ENCODE peak calls at places on chromosome 1, in ten cellular contexts. F, Z, Y, J, E, M, Q, V, X and C are unnamed samples.

GRCh38 chr1:209134001-209134400 is 449.5 kb upstream of the CAMK1G start:
- DNase-seq in F (no peak), X (no peak), E (no peak), Y (no peak), Z (no peak), J (no peak), M (no peak), V (no peak), Q (no peak), C (no peak)

GRCh38 chr1:164733070-164733469 is 174.1 kb downstream of the PBX1 start:
- DNase-seq in F (no peak), V (no peak), X (no peak), Y (no peak), J (no peak), Z (peak), E (peak), M (peak), Q (no peak), C (no peak)

GRCh38 chr1:199403421-199404116 is 623.9 kb upstream of the NR5A2 start:
- DNase-seq in V (no peak), Y (no peak), X (no peak), M (no peak), Z (peak), E (peak), F (no peak), Q (peak), J (no peak), C (no peak)

GRCh38 chr1:221234821-221235220 is 355.6 kb downstream of the HLX start:
- DNase-seq in J (no peak), X (no peak), E (peak), Y (no peak), M (no peak), Z (peak), Q (no peak), V (no peak), F (no peak), C (no peak)

GRCh38 chr1:100380635-100381034 is 28.3 kb downstream of the CDC14A start:
- DNase-seq in Z (no peak), F (no peak), M (no peak), X (no peak), Q (no peak), J (no peak), Y (no peak), V (no peak), E (no peak), C (no peak)

GRCh38 chr1:99964806-99965205 is 5.0 kb upstream of the SLC35A3 start:
- DNase-seq in F (no peak), Q (no peak), X (no peak), M (no peak), J (no peak), E (no peak), Y (no peak), V (no peak), Z (no peak), C (no peak)

GRCh38 chr1:8004803-8005573 is 21.1 kb downstream of the ERRFI1 start:
- DNase-seq in Z (peak), J (peak), X (peak), F (no peak), E (peak), V (no peak), M (peak), Q (peak), Y (peak), C (peak)

GRCh38 chr1:28287315-28287714 is 28.0 kb downstream of the SESN2 start:
- DNase-seq in Y (no peak), M (no peak), E (no peak), X (no peak), V (no peak), J (no peak), Z (no peak), F (no peak), Q (no peak), C (no peak)

GRCh38 chr1:18949689-18950414 is 6.6 kb downstream of the IFFO2 start:
- DNase-seq in J (no peak), X (no peak), Y (peak), Z (peak), Q (no peak), F (no peak), M (no peak), E (peak), V (peak), C (no peak)

GRCh38 chr1:7435276-7436055 is 335.6 kb upstream of the VAMP3 start:
- DNase-seq in Y (no peak), E (no peak), X (no peak), Z (no peak), J (no peak), M (no peak), F (no peak), Q (no peak), V (no peak), C (no peak)

GRCh38 chr1:36925251-36925650 is 109.1 kb downstream of the GRIK3 start:
- DNase-seq in J (no peak), V (no peak), F (no peak), Z (no peak), Y (peak), M (no peak), E (no peak), X (no peak), Q (no peak), C (no peak)

GRCh38 chr1:147062951-147063350 is 109.3 kb downstream of the PRKAB2 start:
- DNase-seq in Y (no peak), Z (no peak), F (no peak), M (no peak), J (no peak), V (no peak), Q (no peak), X (no peak), E (no peak), C (no peak)

GRCh38 chr1:209103135-209103534 is 480.4 kb upstream of the CAMK1G start:
- DNase-seq in Z (no peak), X (no peak), E (no peak), Y (no peak), J (no peak), M (no peak), V (no peak), F (no peak), Q (no peak), C (no peak)

GRCh38 chr1:74753104-74753503 is 20.2 kb downstream of the TYW3 start:
- DNase-seq in F (no peak), E (no peak), Z (no peak), Q (no peak), X (no peak), J (no peak), V (no peak), Y (no peak), M (no peak), C (no peak)

GRCh38 chr1:3545363-3546047 is 65.8 kb downstream of the MEGF6 start:
- DNase-seq in J (no peak), E (no peak), Q (no peak), Y (no peak), F (no peak), X (no peak), M (no peak), Z (peak), V (peak), C (no peak)

GRCh38 chr1:119367332-119368124 is 1.1 kb upstream of the HAO2 start:
- DNase-seq in X (no peak), E (peak), Q (peak), Z (peak), M (peak), V (no peak), Y (no peak), J (no peak), F (no peak), C (peak)

GRCh38 chr1:44811714-44812151 is 3.4 kb downstream of the BTBD19 start:
- DNase-seq in F (peak), Q (peak), X (peak), J (no peak), M (no peak), E (peak), V (no peak), Z (peak), Y (peak), C (peak)

GRCh38 chr1:17201201-17202021 is 3.5 kb upstream of the PADI1 start:
- DNase-seq in E (peak), Y (peak), M (no peak), Q (no peak), J (peak), X (no peak), F (peak), Z (no peak), V (peak), C (no peak)

GRCh38 chr1:23118957-23119792 is 49.5 kb downstream of the LUZP1 start:
- DNase-seq in V (no peak), M (no peak), Y (no peak), F (peak), Q (no peak), Z (peak), X (no peak), J (no peak), E (peak), C (no peak)

GRCh38 chr1:34163792-34164509 is 1.1 kb downstream of the CSMD2 start:
- DNase-seq in F (no peak), Z (peak), V (peak), E (peak), J (no peak), Q (no peak), X (no peak), Y (no peak), M (no peak), C (peak)

GRCh38 chr1:150971583-150972416 is 2.8 kb downstream of the CERS2 start:
- DNase-seq in F (no peak), Q (no peak), X (no peak), Y (no peak), Z (no peak), E (no peak), V (peak), M (no peak), J (no peak), C (peak)

GRCh38 chr1:162561616-162562451 is at the start of gene UAP1:
- DNase-seq in Y (peak), J (no peak), X (no peak), Q (no peak), Z (no peak), F (no peak), V (no peak), M (peak), E (no peak), C (no peak)

GRCh38 chr1:218742478-218743260 is 397.5 kb downstream of the TGFB2 start:
- DNase-seq in Y (no peak), Q (no peak), M (no peak), E (peak), X (no peak), Z (peak), J (no peak), F (no peak), V (no peak), C (no peak)

GRCh38 chr1:27606708-27607238 is 2.8 kb upstream of the AHDC1 start:
- DNase-seq in E (peak), F (no peak), X (no peak), Y (no peak), Z (peak), M (no peak), J (no peak), V (no peak), Q (no peak), C (peak)

GRCh38 chr1:97870574-97870973 is 50.3 kb downstream of the DPYD start:
- DNase-seq in M (no peak), Z (no peak), V (no peak), X (no peak), Y (no peak), E (no peak), F (no peak), J (no peak), Q (no peak), C (no peak)

GRCh38 chr1:101278845-101279244 is 42.0 kb downstream of the S1PR1 start:
- DNase-seq in F (peak), M (no peak), Q (no peak), J (no peak), E (no peak), X (no peak), Y (no peak), Z (no peak), V (no peak), C (no peak)

GRCh38 chr1:166172106-166172505 is 5.3 kb upstream of the FAM78B start:
- DNase-seq in F (no peak), Q (no peak), Z (peak), V (no peak), J (no peak), X (no peak), Y (no peak), E (peak), M (no peak), C (no peak)

GRCh38 chr1:78155121-78155520 is 109.4 kb downstream of the GIPC2 start:
- DNase-seq in M (no peak), Y (no peak), F (no peak), E (peak), V (peak), X (no peak), Q (no peak), Z (no peak), J (no peak), C (no peak)

GRCh38 chr1:38889589-38889988 is 8.2 kb upstream of the GJA9 start:
- DNase-seq in Q (no peak), E (no peak), Z (no peak), J (no peak), F (no peak), X (no peak), Y (no peak), V (no peak), M (no peak), C (no peak)

GRCh38 chr1:38891753-38892152 is 10.4 kb upstream of the GJA9 start:
- DNase-seq in J (no peak), M (peak), Y (no peak), Q (no peak), V (peak), Z (peak), F (no peak), X (no peak), E (peak), C (no peak)

GRCh38 chr1:38892976-38893375 is 11.6 kb upstream of the GJA9 start:
- DNase-seq in J (no peak), X (no peak), F (no peak), V (no peak), Q (no peak), M (no peak), Z (no peak), Y (no peak), E (no peak), C (no peak)

GRCh38 chr1:38885092-38885491 is 3.7 kb upstream of the GJA9 start:
- DNase-seq in J (no peak), E (no peak), F (no peak), Z (no peak), Q (no peak), Y (no peak), V (no peak), M (no peak), X (no peak), C (no peak)

GRCh38 chr1:38888423-38889333 is 7.3 kb upstream of the GJA9 start:
- DNase-seq in Z (no peak), Q (no peak), F (no peak), J (no peak), E (no peak), M (no peak), V (no peak), Y (no peak), X (no peak), C (no peak)
- TF ChIP-seq CTCF in Z (no peak), Q (no peak), F (no peak), J (no peak), E (no peak), M (no peak), V (no peak), Y (no peak), X (no peak), C (no peak)

DNA sequence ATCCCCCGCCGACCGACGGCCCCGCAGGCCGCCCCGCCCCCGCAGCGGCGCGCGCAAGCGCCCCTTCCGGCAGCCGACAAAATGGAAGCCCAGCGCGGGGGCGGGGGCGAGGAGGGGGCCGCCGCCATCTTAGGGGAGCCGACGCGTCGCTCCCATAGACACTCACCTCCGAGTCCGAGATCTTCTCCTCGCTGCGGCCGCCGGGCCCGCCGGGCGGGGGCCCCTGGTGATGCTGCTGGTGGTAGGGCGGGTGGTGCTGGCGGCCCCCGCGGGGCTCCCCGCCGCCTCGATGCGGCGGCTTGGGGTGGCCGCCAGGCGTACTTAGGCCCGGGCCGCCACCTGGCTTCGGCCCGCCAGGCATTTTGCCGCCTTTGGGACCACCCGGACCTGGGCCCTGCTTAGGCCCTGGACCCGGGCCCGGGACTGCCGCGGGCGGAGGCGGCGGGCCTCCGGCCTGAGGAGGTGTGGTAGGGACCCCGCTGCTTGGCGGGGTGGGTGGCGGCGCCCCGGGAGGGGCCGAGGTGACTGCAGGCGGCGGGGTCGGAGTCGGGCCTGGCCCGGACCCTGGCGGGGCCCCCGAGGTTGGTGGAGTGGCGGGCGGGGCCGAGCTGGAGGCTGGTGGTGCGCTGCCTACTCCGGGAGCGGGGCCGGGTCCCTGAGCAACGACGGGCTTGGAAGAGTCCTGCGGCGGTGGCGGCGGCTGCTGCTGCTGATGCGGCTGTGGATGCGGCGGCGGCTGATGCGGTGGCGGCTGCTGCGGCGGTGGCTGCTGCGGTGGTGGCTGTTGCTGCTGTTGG is 691 bp downstream of the SFPQ start:
- DNase-seq in J (peak), Y (peak), M (peak), E (peak), Q (no peak), Z (peak), V (peak), F (peak), X (peak), C (peak)
- TF ChIP-seq CTCF in J (no peak), Y (no peak), M (peak), E (no peak), Q (no peak), Z (no peak), V (peak), F (no peak), X (peak), C (peak)

GRCh38 chr1:233791372-233791703 is 113.1 kb upstream of the SLC35F3 start:
- DNase-seq in Y (no peak), E (no peak), F (no peak), M (no peak), Z (no peak), Q (no peak), X (no peak), V (no peak), J (no peak), C (no peak)
- TF ChIP-seq CTCF in Y (no peak), E (no peak), F (no peak), M (no peak), Z (no peak), Q (no peak), X (no peak), V (peak), J (no peak), C (no peak)

GRCh38 chr1:156549831-156550230 is 22.5 kb downstream of the IQGAP3 start:
- DNase-seq in M (no peak), X (no peak), Z (no peak), E (no peak), Y (peak), F (no peak), J (no peak), Q (no peak), V (no peak), C (no peak)
- TF ChIP-seq CTCF in M (no peak), X (no peak), Z (no peak), E (no peak), Y (no peak), F (no peak), J (no peak), Q (no peak), V (no peak), C (no peak)

GRCh38 chr1:62299426-62300200 is 19.6 kb downstream of the KANK4 start:
- DNase-seq in Q (no peak), V (no peak), F (no peak), Z (no peak), E (peak), M (no peak), X (no peak), J (no peak), Y (no peak), C (no peak)

GRCh38 chr1:62295921-62296451 is 23.2 kb downstream of the KANK4 start:
- DNase-seq in V (no peak), Q (peak), M (no peak), Z (peak), E (peak), J (no peak), Y (no peak), X (no peak), F (no peak), C (peak)

GRCh38 chr1:62288224-62288623 is 31.0 kb downstream of the KANK4 start:
- DNase-seq in M (no peak), Y (no peak), F (no peak), X (no peak), J (no peak), Z (no peak), E (peak), Q (no peak), V (no peak), C (no peak)

GRCh38 chr1:62288669-62289068 is 30.6 kb downstream of the KANK4 start:
- DNase-seq in F (no peak), J (no peak), E (no peak), Q (no peak), V (no peak), Y (no peak), M (no peak), X (no peak), Z (no peak), C (no peak)

GRCh38 chr1:62294211-62294610 is 25.0 kb downstream of the KANK4 start:
- DNase-seq in Y (no peak), J (no peak), V (peak), Q (no peak), Z (no peak), M (peak), X (no peak), E (peak), F (no peak), C (no peak)
- TF ChIP-seq CTCF in Y (no peak), J (no peak), V (no peak), Q (peak), Z (no peak), M (no peak), X (no peak), E (peak), F (no peak), C (no peak)

GRCh38 chr1:154973344-154974085 is 966 bp upstream of the CKS1B start:
- DNase-seq in F (peak), M (peak), Z (peak), Y (peak), J (peak), E (peak), V (peak), X (peak), Q (peak), C (peak)
- TF ChIP-seq CTCF in F (peak), M (no peak), Z (peak), Y (no peak), J (no peak), E (peak), V (no peak), X (no peak), Q (peak), C (peak)

GRCh38 chr1:235583511-235584001 is 66.0 kb downstream of the GNG4 start:
- DNase-seq in Q (no peak), E (no peak), M (peak), X (no peak), J (no peak), Y (no peak), F (no peak), V (no peak), Z (no peak), C (no peak)
- TF ChIP-seq CTCF in Q (no peak), E (no peak), M (no peak), X (no peak), J (no peak), Y (no peak), F (no peak), V (no peak), Z (no peak), C (no peak)

GRCh38 chr1:241460098-241460873 is 59.3 kb downstream of the FH start:
- DNase-seq in M (no peak), F (no peak), Z (no peak), Y (no peak), X (no peak), Q (no peak), E (no peak), V (no peak), J (no peak), C (no peak)

GRCh38 chr1:241462371-241462770 is 57.2 kb downstream of the FH start:
- DNase-seq in X (no peak), Y (no peak), F (no peak), Z (peak), E (no peak), Q (no peak), J (no peak), M (no peak), V (no peak), C (no peak)

GRCh38 chr1:241470361-241470760 is 49.2 kb downstream of the FH start:
- DNase-seq in X (no peak), M (no peak), E (no peak), F (no peak), Y (no peak), Z (peak), Q (no peak), J (no peak), V (no peak), C (no peak)

GRCh38 chr1:241465673-241466072 is 53.9 kb downstream of the FH start:
- DNase-seq in Q (no peak), E (no peak), J (no peak), F (no peak), M (no peak), X (no peak), V (no peak), Z (peak), Y (no peak), C (no peak)

DNA sequence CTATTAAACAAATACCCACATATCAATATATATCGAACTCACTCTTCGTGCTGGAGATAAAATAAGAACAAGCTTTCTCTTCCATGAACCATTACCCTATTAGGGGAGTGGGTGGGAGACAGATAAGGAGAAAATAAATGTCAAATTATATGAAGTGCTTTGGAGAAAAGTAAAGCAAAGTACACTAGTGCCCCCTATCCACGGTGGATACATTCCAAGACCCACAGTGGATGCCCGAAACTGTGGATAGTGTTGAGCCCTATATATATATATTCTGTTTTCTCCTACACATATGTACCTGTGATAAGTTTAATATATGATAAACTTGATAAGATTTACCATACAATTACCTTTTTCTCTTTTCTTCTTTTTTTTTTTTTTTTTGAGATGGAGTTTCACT is 54.6 kb downstream of the FH start:
- DNase-seq in Z (no peak), Y (no peak), V (no peak), X (no peak), F (no peak), Q (no peak), J (no peak), E (no peak), M (no peak), C (no peak)
- TF ChIP-seq CTCF in Z (no peak), Y (no peak), V (no peak), X (no peak), F (no peak), Q (no peak), J (no peak), E (no peak), M (no peak), C (no peak)